ENCODE peak calls at places on chromosomes 1 and 21, in five cellular contexts. X is pons, Y is suprapubic skin, L is fibroblast of the aortic adventitia, G is AG08395. T is an unnamed sample.

GRCh38 chr21:26512664-26513063 is 60.4 kb downstream of the CYYR1 start:
- DNase-seq in X (no peak), L (no peak), G (no peak), Y (no peak), T (no peak)

GRCh38 chr1:224541901-224542610 is 74.1 kb upstream of the CNIH3 start:
- DNase-seq in G (no peak), L (peak), Y (no peak), X (no peak), T (no peak)

GRCh38 chr1:192627901-192628300 is 8.0 kb upstream of the RGS13 start:
- DNase-seq in G (no peak), X (no peak), L (no peak), Y (no peak), T (no peak)

GRCh38 chr1:66271904-66272254 is 262.1 kb upstream of the SGIP1 start:
- DNase-seq in Y (peak), G (peak), L (peak), X (peak), T (no peak)

GRCh38 chr1:214570442-214570841 is 19.0 kb upstream of the PTPN14 start:
- DNase-seq in G (peak), Y (no peak), L (peak), X (no peak), T (no peak)

GRCh38 chr1:225691861-225692516 is 39.1 kb upstream of the ENAH start:
- DNase-seq in L (peak), G (peak), Y (no peak), X (no peak), T (no peak)

GRCh38 chr1:7692038-7692437 is 79.1 kb upstream of the VAMP3 start:
- DNase-seq in Y (no peak), G (no peak), L (no peak), X (no peak), T (no peak)

GRCh38 chr1:89692601-89693503 is 59.9 kb downstream of the LRRC8C start:
- DNase-seq in L (no peak), G (no peak), Y (no peak), X (peak), T (no peak)

GRCh38 chr1:11295905-11296304 is 22.9 kb downstream of the UBIAD1 start:
- DNase-seq in L (no peak), X (no peak), Y (no peak), G (no peak), T (no peak)

GRCh38 chr1:66354311-66354922 is 179.5 kb upstream of the SGIP1 start:
- DNase-seq in Y (no peak), L (peak), G (no peak), X (no peak), T (no peak)

GRCh38 chr1:64133036-64133435 is 70.4 kb upstream of the UBE2U start:
- DNase-seq in L (peak), Y (no peak), G (peak), X (no peak), T (no peak)

GRCh38 chr1:237191403-237191802 is 149.4 kb downstream of the RYR2 start:
- DNase-seq in L (no peak), X (no peak), G (no peak), Y (no peak), T (no peak)

GRCh38 chr1:228014235-228014930 is 7.6 kb downstream of the WNT3A start:
- DNase-seq in L (peak), X (no peak), G (no peak), Y (peak), T (no peak)

GRCh38 chr21:39175154-39175553 is 8.1 kb downstream of the PSMG1 start:
- DNase-seq in G (peak), L (peak), X (no peak), Y (no peak), T (no peak)

GRCh38 chr21:44758141-44758561 is 43.5 kb downstream of the UBE2G2 start:
- DNase-seq in G (no peak), L (no peak), Y (peak), X (no peak), T (no peak)

GRCh38 chr21:32321480-32321879 is 22.8 kb downstream of the MRAP start:
- DNase-seq in G (no peak), Y (no peak), X (no peak), L (no peak), T (no peak)

GRCh38 chr1:84995484-84996334 is 1.2 kb downstream of the MCOLN2 start:
- DNase-seq in L (no peak), X (peak), G (no peak), Y (no peak), T (no peak)

GRCh38 chr1:189752461-189752860 is 725.2 kb downstream of the BRINP3 start:
- DNase-seq in X (no peak), Y (no peak), G (no peak), L (peak), T (no peak)

GRCh38 chr1:207221934-207222351 is 99.5 kb upstream of the CD55 start:
- DNase-seq in L (no peak), X (no peak), G (no peak), Y (no peak), T (no peak)